ENCODE peak calls at places on chromosomes 3 and 15, in four cellular contexts. S is K562, L is GM12878, Q is endothelial cell of umbilical vein. O is an unnamed sample.
A peak's percentile ranks its signal among the peaks of the same experiment; 100 is the strongest.

GRCh38 chr3:29694783-29695182 is 413.9 kb downstream of the RBMS3 start:
- DNase-seq in S (no peak), L (no peak), Q (peak; percentile 88), O (peak; percentile 92)

GRCh38 chr3:60809857-60810256 is 441.4 kb downstream of the FHIT start:
- DNase-seq in L (no peak), Q (no peak), S (no peak), O (no peak)

GRCh38 chr15:52060511-52060910 is 41.5 kb downstream of the MAPK6 start:
- DNase-seq in S (no peak), L (no peak), Q (no peak), O (no peak)

GRCh38 chr15:29043731-29044485 is 158.1 kb downstream of the APBA2 start:
- DNase-seq in Q (no peak), S (no peak), L (no peak), O (peak; percentile 69)

GRCh38 chr3:41024031-41024836 is 175.1 kb upstream of the CTNNB1 start:
- DNase-seq in Q (no peak), S (peak; percentile 24), L (no peak), O (no peak)

GRCh38 chr15:77042245-77042644 is 28.7 kb downstream of the TSPAN3 start:
- DNase-seq in S (no peak), Q (no peak), L (no peak), O (no peak)

GRCh38 chr3:143000525-143000924 is 845 bp upstream of the U2SURP start:
- DNase-seq in S (peak; percentile 37), Q (no peak), L (no peak), O (peak; percentile 43)

GRCh38 chr15:84099181-84099580 is 136.4 kb upstream of the GOLGA6L4 start:
- DNase-seq in L (peak; percentile 55), S (no peak), Q (peak; percentile 25), O (no peak)

GRCh38 chr15:77867266-77868047 is 210.1 kb downstream of the TBC1D2B start:
- DNase-seq in Q (no peak), S (no peak), L (no peak), O (no peak)

GRCh38 chr3:76565496-76566210 is 474.2 kb upstream of the ROBO2 start:
- DNase-seq in S (no peak), L (no peak), Q (no peak), O (no peak)

GRCh38 chr15:44394062-44394461 is 33.4 kb upstream of the CTDSPL2 start:
- DNase-seq in Q (no peak), S (no peak), L (no peak), O (peak; percentile 42)

GRCh38 chr15:72068826-72069225 is 49.1 kb downstream of the MYO9A start:
- DNase-seq in S (no peak), L (no peak), Q (no peak), O (no peak)

GRCh38 chr3:189322339-189322738 is 150.6 kb downstream of the TPRG1 start:
- DNase-seq in S (no peak), L (no peak), Q (no peak), O (no peak)

GRCh38 chr15:89340586-89340985 is 6.0 kb upstream of the POLG start:
- DNase-seq in Q (no peak), S (no peak), L (no peak), O (no peak)

GRCh38 chr15:56917652-56918045 is 795 bp upstream of the TCF12 start:
- DNase-seq in L (no peak), S (no peak), Q (no peak), O (no peak)

GRCh38 chr3:156665296-156665695 is 9.1 kb upstream of the TIPARP start:
- DNase-seq in L (no peak), Q (peak; percentile 80), S (no peak), O (peak; percentile 91)

GRCh38 chr15:31360843-31361763 is 34.5 kb downstream of the KLF13 start:
- DNase-seq in L (no peak), Q (no peak), S (no peak), O (no peak)

GRCh38 chr3:65945480-65945879 is 93.2 kb downstream of the MAGI1 start:
- DNase-seq in Q (no peak), L (no peak), S (no peak), O (peak; percentile 16)

GRCh38 chr15:75732809-75733451 is 20.3 kb upstream of the CSPG4 start:
- DNase-seq in S (peak; percentile 69), L (no peak), Q (peak; percentile 62), O (peak; percentile 65)

GRCh38 chr15:75732206-75732808 is 19.7 kb upstream of the CSPG4 start:
- DNase-seq in Q (no peak), S (no peak), L (no peak), O (no peak)

GRCh38 chr15:75731248-75732100 is 18.8 kb upstream of the CSPG4 start:
- DNase-seq in Q (no peak), L (no peak), S (no peak), O (peak; percentile 51)

GRCh38 chr15:75736256-75736655 is 23.6 kb upstream of the CSPG4 start:
- DNase-seq in Q (no peak), L (no peak), S (no peak), O (no peak)

DNA sequence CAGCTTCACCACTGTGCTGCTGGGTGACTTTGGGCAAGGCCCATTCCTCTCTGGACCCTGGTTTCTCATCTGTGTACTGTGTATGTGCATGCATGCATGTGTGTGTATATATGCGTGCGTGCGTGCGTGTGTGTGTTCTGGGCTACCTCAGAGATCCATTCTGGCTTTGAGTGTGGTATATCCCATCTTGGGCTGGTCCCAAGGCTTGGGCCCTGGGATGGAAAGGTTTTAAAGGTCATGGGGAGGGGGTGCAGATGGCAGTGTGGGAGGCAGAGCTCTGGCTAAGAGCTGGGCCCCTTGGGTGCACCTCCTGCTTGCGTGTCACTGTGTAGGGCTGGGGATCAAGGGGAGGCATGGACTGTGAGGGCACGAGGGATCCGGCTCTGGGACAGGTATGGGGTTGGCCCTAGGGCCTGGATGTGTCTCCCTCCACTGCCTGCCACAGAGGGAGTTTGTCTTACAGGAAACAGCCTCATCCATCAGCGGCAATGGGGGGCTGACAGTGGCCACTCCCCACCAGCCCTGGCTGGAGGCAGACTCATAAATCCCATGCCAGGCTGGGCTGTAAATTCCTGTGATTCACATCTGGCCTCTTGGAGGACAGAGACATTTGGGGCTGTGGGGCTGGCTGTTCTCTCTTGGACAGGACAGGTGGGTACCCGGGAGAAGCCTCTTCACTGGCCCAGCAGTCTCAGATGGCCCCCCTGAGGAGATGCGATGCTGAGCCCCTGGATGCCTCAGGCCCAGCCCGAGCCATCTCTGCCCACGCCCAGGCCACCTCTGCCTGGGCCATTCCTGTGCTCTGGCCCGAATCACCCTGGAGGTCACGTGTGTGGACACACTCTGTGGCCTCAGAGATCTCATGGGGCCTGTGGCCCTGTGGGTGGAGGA is 21.4 kb upstream of the CSPG4 start:
- DNase-seq in Q (no peak), S (no peak), L (no peak), O (no peak)
- TF ChIP-seq FOS in Q (no peak), S (no peak), L (no peak), O (no peak)

GRCh38 chr3:36679384-36680200 is 84.8 kb downstream of the DCLK3 start:
- DNase-seq in S (no peak), Q (no peak), L (no peak), O (peak; percentile 95)

GRCh38 chr3:36677331-36678007 is 86.9 kb downstream of the DCLK3 start:
- DNase-seq in S (no peak), L (no peak), Q (no peak), O (peak; percentile 90)

GRCh38 chr3:36681867-36682266 is 82.5 kb downstream of the DCLK3 start:
- DNase-seq in S (no peak), Q (no peak), L (no peak), O (no peak)

GRCh38 chr3:36674816-36675215 is 89.5 kb downstream of the DCLK3 start:
- DNase-seq in L (no peak), S (no peak), Q (no peak), O (no peak)

DNA sequence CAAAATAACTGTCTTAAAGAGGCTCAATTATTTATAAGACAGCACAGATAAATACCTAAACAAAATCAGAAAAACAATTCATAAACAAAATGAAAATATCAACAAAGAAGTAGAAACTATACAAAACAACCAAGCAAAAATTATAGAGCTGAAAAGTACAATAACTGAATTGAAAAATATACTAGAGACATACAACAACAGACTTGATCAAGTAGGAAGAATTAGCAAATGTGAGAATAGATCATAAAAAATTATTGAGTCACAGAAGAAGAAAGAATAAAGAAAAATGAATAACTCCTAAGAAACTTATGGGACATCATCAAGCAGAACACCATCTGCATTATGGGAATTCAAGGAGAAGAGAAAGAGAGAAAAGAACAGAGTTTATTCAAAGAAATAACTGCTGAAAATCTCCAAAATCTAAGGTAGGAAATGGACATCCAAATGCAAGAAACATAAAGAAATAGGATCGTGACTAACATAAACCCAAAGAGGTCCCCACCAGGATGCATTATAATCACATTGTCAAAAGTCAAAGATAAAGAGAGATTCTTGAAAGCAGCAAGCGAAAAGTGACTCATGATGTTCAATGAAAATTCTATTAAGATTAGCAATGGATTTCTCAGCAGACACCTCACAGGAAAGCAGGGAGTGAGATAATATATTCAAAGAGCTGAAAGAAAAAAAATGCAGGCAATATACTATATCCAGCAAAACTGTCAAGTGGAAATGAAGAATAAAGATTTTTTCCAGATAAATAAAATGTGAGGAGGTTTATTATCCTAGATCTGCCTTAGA is 85.9 kb downstream of the DCLK3 start:
- DNase-seq in Q (no peak), L (no peak), S (no peak), O (peak; percentile 82)
- H3K9me3 ChIP-seq in Q (no peaks in the 10 kb centered on the region), L (peaks cover 10% of the 10 kb centered on the region), S (no peaks in the 10 kb centered on the region), O (no peaks in the 10 kb centered on the region)

GRCh38 chr3:135751991-135752390 is 213.5 kb upstream of the PPP2R3A start:
- DNase-seq in L (no peak), S (no peak), Q (no peak), O (no peak)

GRCh38 chr3:135757421-135757820 is 208.1 kb upstream of the PPP2R3A start:
- DNase-seq in Q (no peak), L (no peak), S (no peak), O (no peak)

GRCh38 chr3:135753506-135753905 is 212.0 kb upstream of the PPP2R3A start:
- DNase-seq in Q (no peak), S (no peak), L (no peak), O (no peak)

GRCh38 chr3:135756016-135756695 is 209.4 kb upstream of the PPP2R3A start:
- DNase-seq in S (no peak), Q (no peak), L (no peak), O (no peak)

DNA sequence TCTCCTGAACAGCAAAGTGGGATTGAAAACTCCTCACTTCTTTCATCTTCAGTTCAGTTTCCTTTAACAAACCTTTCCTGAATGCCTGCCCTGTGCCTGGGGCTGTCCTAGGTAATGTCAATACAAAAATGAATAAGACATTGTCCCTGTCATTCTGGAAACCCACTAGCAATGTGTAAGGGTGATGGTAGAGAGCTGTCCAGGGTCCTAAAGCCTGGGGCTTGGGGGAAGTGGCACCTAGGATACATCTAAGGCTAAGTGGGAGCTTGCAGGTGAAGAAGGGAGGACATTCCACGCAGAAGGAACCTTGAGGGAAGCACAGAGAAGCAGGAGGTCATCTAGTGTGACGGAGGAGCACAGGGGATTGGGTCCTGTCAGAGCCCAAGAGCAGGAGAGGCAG is 212.7 kb upstream of the PPP2R3A start:
- DNase-seq in L (no peak), S (no peak), Q (no peak), O (no peak)
- TF ChIP-seq FOS in L (no peak), S (no peak), Q (no peak), O (no peak)

DNA sequence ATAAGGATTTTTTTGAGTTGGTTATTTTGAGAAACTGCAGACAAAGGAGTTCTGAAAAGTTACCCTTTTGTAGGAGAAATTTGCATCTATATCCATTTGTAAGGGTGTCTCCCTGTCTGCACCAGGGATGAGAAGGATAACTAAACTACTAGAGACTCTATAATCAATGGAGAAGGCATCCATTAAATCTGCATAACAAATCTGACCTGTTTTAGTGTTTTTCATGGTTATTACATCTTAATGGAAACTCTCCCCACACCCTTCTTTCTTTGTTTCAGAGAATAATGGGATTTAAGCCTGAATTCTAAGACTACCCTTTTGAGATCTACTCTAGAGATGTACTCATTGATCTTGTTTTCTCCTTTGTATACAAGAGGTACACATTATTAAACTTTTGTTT is 82.0 kb upstream of the DAZL start:
- DNase-seq in L (no peak), S (no peak), Q (no peak), O (no peak)
- H3K9me3 ChIP-seq in L (no peaks in the 10 kb centered on the region), S (no peaks in the 10 kb centered on the region), Q (no peaks in the 10 kb centered on the region), O (no peaks in the 10 kb centered on the region)